ENCODE peak calls at places on chromosomes 1 and 21, in four cellular contexts. G is HepG2, P is K562, H is GM12878. N is an unnamed sample.

GRCh38 chr1:229855999-229856650 is 210.9 kb upstream of the GALNT2 start:
- DNase-seq in H (peak; percentile 57), P (no peak), G (no peak), N (no peak)

GRCh38 chr1:24586970-24587820 is 31.3 kb downstream of the NCMAP start:
- DNase-seq in P (peak; percentile 78), H (no peak), G (peak; percentile 53), N (no peak)

GRCh38 chr1:70436617-70437236 is 25.7 kb downstream of the CTH start:
- DNase-seq in H (no peak), P (no peak), G (no peak), N (no peak)

GRCh38 chr1:25553749-25554425 is 10.5 kb downstream of the LDLRAP1 start:
- DNase-seq in P (peak; percentile 40), H (no peak), G (no peak), N (no peak)

GRCh38 chr1:169110265-169110664 is 3.8 kb downstream of the ATP1B1 start:
- DNase-seq in H (no peak), P (no peak), G (no peak), N (no peak)

GRCh38 chr1:214709241-214709640 is 106.2 kb downstream of the CENPF start:
- DNase-seq in G (no peak), H (no peak), P (no peak), N (no peak)

GRCh38 chr1:21904725-21905520 is 32.2 kb downstream of the HSPG2 start:
- DNase-seq in P (peak; percentile 94), G (no peak), H (no peak), N (no peak)

GRCh38 chr1:38793299-38793698 is 66.3 kb downstream of the RRAGC start:
- DNase-seq in P (no peak), G (no peak), H (no peak), N (no peak)

GRCh38 chr1:14182801-14183200 is 415.7 kb upstream of the KAZN start:
- DNase-seq in H (no peak), G (no peak), P (no peak), N (no peak)

GRCh38 chr1:206903687-206904086 is 6.4 kb downstream of the IL24 start:
- DNase-seq in P (no peak), H (no peak), G (no peak), N (no peak)

GRCh38 chr1:244273845-244274619 is 177.7 kb downstream of the ADSS2 start:
- DNase-seq in H (no peak), P (peak; percentile 56), G (no peak), N (no peak)

GRCh38 chr1:7421471-7422075 is 349.5 kb upstream of the VAMP3 start:
- DNase-seq in G (no peak), P (no peak), H (no peak), N (peak; percentile 1)

DNA sequence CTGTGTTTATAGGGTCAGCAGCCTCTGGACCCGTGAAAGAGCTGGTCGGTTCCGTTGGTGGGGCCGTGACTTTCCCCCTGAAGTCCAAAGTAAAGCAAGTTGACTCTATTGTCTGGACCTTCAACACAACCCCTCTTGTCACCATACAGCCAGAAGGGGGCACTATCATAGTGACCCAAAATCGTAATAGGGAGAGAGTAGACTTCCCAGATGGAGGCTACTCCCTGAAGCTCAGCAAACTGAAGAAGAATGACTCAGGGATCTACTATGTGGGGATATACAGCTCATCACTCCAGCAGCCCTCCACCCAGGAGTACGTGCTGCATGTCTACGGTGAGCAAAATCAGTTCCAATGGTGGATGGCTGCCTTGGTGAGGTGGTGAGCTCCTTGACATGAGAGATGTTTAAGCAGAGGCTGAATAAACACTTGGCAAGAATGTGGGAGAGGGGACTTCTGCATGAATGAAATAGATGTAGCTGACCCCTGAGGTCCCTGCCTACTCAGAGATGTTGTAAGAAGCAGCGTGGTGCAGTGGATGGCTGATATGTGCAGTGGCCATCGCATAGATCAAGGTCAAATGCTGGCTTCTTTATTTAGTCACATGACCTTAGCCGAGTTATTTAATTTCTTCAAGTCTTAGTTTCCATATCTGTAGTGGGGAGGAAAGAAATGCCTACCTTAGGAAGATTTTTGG is 9.3 kb downstream of the SLAMF7 start:
- DNase-seq in H (no peak), G (no peak), P (peak; percentile 33), N (no peak)
- TF ChIP-seq CBFB in H (no peak), G (no peak), P (no peak), N (no peak)

DNA sequence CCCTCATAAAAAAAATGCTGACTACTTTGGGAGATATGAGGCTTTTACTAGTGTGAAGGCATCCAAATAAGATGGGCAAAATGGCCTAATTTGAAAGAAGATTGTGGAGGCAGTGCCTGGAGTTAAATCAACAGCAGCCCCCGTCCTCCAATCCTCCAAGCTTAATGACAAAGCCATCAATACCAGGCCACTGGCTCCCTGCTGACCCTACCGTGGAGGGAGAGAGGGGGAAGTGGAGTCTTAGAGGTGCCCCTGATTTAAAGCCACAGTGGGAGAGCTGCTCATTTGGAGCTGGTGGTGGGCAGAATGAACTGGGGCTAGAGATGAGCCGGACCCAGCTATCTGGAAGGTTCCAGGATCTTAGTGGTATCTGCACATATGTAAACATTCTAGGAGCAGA is 24.3 kb upstream of the KNCN start:
- DNase-seq in H (no peak), P (no peak), G (no peak), N (no peak)
- TF ChIP-seq USF2 in H (no peak), P (no peak), G (no peak), N (no peak)

GRCh38 chr1:181514298-181515290 is 31.3 kb downstream of the CACNA1E start:
- DNase-seq in H (peak; percentile 54), G (no peak), P (no peak), N (no peak)
- TF ChIP-seq CBFB in H (no peak), G (no peak), P (no peak), N (no peak)

GRCh38 chr1:109385417-109385816 is 12.3 kb downstream of the SORT1 start:
- DNase-seq in H (no peak), P (no peak), G (no peak), N (no peak)
- TF ChIP-seq USF2 in H (no peak), P (no peak), G (no peak), N (no peak)

GRCh38 chr21:32411366-32412161 is 942 bp upstream of the EVA1C start:
- DNase-seq in G (no peak), P (peak; percentile 61), H (no peak), N (peak; percentile 51)
- TF ChIP-seq CBFB in G (no peak), P (no peak), H (no peak), N (peak; percentile 10)

DNA sequence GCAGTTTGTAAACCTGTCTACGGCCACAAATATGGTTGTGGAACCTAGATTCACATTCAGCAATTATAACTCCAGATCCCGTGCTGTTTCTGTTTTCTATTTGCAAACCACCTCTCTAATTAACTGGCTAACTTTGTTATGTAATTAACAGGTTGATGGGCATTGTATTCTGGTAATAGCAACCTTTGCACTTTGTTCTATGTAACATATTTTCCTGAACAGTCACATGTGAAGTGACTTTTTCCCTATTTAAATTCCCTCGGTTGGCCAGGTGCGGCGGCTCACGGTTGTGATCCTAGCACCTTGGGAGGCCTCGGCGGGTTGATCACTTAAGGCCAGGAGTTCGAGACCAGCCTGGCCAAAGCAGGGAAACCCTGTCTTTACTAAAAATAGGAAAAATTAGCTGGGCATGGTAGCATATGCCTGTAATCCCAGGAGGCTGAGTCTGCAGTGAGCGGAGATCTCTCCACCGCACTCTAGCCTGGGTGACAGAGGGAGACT is 1.4 kb downstream of the ACADM start:
- DNase-seq in G (peak; percentile 72), H (no peak), P (peak; percentile 14), N (no peak)
- TF ChIP-seq USF2 in G (no peak), H (no peak), P (no peak), N (no peak)

DNA sequence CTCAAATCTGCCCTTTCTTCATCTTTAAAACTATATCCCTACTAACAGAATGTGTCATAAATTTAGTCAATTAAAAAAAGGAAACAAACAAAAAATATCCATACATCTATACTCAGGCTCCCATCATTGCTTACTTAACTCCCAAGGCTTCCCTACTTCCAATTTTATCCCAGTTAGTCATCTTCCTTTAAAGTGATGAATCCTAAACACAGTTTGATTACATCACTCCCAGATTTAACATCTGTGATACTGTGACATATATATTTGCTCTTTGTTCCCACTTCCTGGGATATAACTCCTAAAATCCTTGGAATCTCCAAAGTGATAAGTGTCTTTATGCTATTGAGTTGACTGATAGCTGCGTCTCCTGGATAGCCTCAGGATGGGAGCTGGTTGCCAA is 21.7 kb downstream of the GLMN start:
- DNase-seq in P (no peak), G (no peak), H (no peak), N (no peak)
- TF ChIP-seq CBFB in P (no peak), G (no peak), H (no peak), N (no peak)